ENCODE peak calls at places on chromosome 13, in six cellular contexts. One of them, this sample, is unnamed.
A peak's percentile ranks its signal among the peaks of the same experiment; 100 is the strongest.

GRCh38 chr13:111999352-111999751 is 67.6 kb upstream of the SOX1 start:
- DNase-seq in left lung: no peak
- DNase-seq in upper lobe of left lung: no peak
- DNase-seq in brain microvascular endothelial cell: no peak
- DNase-seq in RWPE1: no peak
- DNase-seq in CD8-positive, alpha-beta memory T cell: no peak
- DNase-seq in this sample: no peak

GRCh38 chr13:73171926-73172325 is 113.1 kb downstream of the KLF5 start:
- DNase-seq in left lung: no peak
- DNase-seq in upper lobe of left lung: no peak
- DNase-seq in brain microvascular endothelial cell: peak; percentile 14
- DNase-seq in RWPE1: no peak
- DNase-seq in CD8-positive, alpha-beta memory T cell: no peak
- DNase-seq in this sample: no peak

GRCh38 chr13:55359067-55359466 is 1781.7 kb upstream of the PRR20A start:
- DNase-seq in left lung: no peak
- DNase-seq in upper lobe of left lung: no peak
- DNase-seq in brain microvascular endothelial cell: no peak
- DNase-seq in RWPE1: no peak
- DNase-seq in CD8-positive, alpha-beta memory T cell: no peak
- DNase-seq in this sample: no peak

GRCh38 chr13:98401936-98402335 is 175.0 kb downstream of the STK24 start:
- DNase-seq in left lung: no peak
- DNase-seq in upper lobe of left lung: no peak
- DNase-seq in brain microvascular endothelial cell: no peak
- DNase-seq in RWPE1: no peak
- DNase-seq in CD8-positive, alpha-beta memory T cell: no peak
- DNase-seq in this sample: no peak

GRCh38 chr13:98677398-98677797 is 75.1 kb downstream of the SLC15A1 start:
- DNase-seq in left lung: no peak
- DNase-seq in upper lobe of left lung: no peak
- DNase-seq in brain microvascular endothelial cell: peak; percentile 91
- DNase-seq in RWPE1: no peak
- DNase-seq in CD8-positive, alpha-beta memory T cell: no peak
- DNase-seq in this sample: no peak

GRCh38 chr13:85618514-85618913 is 180.7 kb downstream of the SLITRK6 start:
- DNase-seq in left lung: no peak
- DNase-seq in upper lobe of left lung: no peak
- DNase-seq in brain microvascular endothelial cell: no peak
- DNase-seq in RWPE1: no peak
- DNase-seq in CD8-positive, alpha-beta memory T cell: no peak
- DNase-seq in this sample: no peak

GRCh38 chr13:26449063-26449848 is 108.2 kb upstream of the WASF3 start:
- DNase-seq in left lung: no peak
- DNase-seq in upper lobe of left lung: no peak
- DNase-seq in brain microvascular endothelial cell: no peak
- DNase-seq in RWPE1: no peak
- DNase-seq in CD8-positive, alpha-beta memory T cell: no peak
- DNase-seq in this sample: no peak

GRCh38 chr13:101727118-101727517 is 274.6 kb downstream of the ITGBL1 start:
- DNase-seq in left lung: no peak
- DNase-seq in upper lobe of left lung: no peak
- DNase-seq in brain microvascular endothelial cell: no peak
- DNase-seq in RWPE1: no peak
- DNase-seq in CD8-positive, alpha-beta memory T cell: no peak
- DNase-seq in this sample: no peak

GRCh38 chr13:75938811-75939525 is 302.8 kb downstream of the LMO7 start:
- DNase-seq in left lung: no peak
- DNase-seq in upper lobe of left lung: no peak
- DNase-seq in brain microvascular endothelial cell: no peak
- DNase-seq in RWPE1: no peak
- DNase-seq in CD8-positive, alpha-beta memory T cell: no peak
- DNase-seq in this sample: no peak

GRCh38 chr13:34627499-34627898 is 314.6 kb upstream of the NBEA start:
- DNase-seq in left lung: no peak
- DNase-seq in upper lobe of left lung: no peak
- DNase-seq in brain microvascular endothelial cell: no peak
- DNase-seq in RWPE1: no peak
- DNase-seq in CD8-positive, alpha-beta memory T cell: no peak
- DNase-seq in this sample: no peak

GRCh38 chr13:40230833-40231266 is 435.6 kb downstream of the FOXO1 start:
- DNase-seq in left lung: no peak
- DNase-seq in upper lobe of left lung: no peak
- DNase-seq in brain microvascular endothelial cell: peak; percentile 68
- DNase-seq in RWPE1: no peak
- DNase-seq in CD8-positive, alpha-beta memory T cell: no peak
- DNase-seq in this sample: no peak
- H3K27ac ChIP-seq in left lung: peak overlapping the region; percentile 23
- H3K27ac ChIP-seq in upper lobe of left lung: no peak overlapping the region
- H3K27ac ChIP-seq in brain microvascular endothelial cell: peak overlapping the region; percentile 7
- H3K27ac ChIP-seq in RWPE1: no peak overlapping the region
- H3K27ac ChIP-seq in CD8-positive, alpha-beta memory T cell: no peak overlapping the region
- H3K27ac ChIP-seq in this sample: no peak overlapping the region

DNA sequence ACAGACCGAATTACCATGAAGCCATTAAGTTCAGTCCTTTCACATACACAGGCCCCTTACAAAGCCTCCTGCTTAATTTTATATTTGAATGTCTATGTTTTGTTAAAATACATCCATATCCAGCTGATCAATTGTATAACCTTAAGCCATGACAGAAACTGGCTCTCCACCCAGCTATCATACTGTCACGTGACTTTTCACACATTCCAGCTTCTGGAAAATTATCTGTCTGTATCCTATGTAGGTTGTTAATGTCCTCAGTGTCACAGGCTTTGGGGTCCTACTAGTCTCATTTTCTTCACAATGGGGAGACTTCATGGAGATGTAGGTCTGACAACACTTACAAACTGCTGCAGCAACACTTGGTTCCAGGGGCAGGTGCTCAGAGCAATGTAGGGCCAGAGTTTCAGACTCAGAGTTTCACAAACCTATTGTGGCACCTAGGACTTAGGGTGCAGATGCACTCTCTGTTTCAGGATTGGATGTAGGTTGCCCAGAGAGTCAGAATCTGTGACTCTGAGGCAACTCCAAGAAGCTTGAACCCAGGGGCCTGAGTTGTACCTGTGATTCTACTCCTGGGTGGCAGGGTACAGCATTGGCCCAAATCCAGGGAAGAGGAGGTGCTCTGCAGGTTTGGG is 69.6 kb upstream of the PCDH20 start:
- DNase-seq in left lung: no peak
- DNase-seq in upper lobe of left lung: no peak
- DNase-seq in brain microvascular endothelial cell: no peak
- DNase-seq in RWPE1: no peak
- DNase-seq in CD8-positive, alpha-beta memory T cell: no peak
- DNase-seq in this sample: no peak
- H3K27ac ChIP-seq in left lung: no peak overlapping the region
- H3K27ac ChIP-seq in upper lobe of left lung: no peak overlapping the region
- H3K27ac ChIP-seq in brain microvascular endothelial cell: no peak overlapping the region
- H3K27ac ChIP-seq in RWPE1: no peak overlapping the region
- H3K27ac ChIP-seq in CD8-positive, alpha-beta memory T cell: no peak overlapping the region
- H3K27ac ChIP-seq in this sample: no peak overlapping the region

DNA sequence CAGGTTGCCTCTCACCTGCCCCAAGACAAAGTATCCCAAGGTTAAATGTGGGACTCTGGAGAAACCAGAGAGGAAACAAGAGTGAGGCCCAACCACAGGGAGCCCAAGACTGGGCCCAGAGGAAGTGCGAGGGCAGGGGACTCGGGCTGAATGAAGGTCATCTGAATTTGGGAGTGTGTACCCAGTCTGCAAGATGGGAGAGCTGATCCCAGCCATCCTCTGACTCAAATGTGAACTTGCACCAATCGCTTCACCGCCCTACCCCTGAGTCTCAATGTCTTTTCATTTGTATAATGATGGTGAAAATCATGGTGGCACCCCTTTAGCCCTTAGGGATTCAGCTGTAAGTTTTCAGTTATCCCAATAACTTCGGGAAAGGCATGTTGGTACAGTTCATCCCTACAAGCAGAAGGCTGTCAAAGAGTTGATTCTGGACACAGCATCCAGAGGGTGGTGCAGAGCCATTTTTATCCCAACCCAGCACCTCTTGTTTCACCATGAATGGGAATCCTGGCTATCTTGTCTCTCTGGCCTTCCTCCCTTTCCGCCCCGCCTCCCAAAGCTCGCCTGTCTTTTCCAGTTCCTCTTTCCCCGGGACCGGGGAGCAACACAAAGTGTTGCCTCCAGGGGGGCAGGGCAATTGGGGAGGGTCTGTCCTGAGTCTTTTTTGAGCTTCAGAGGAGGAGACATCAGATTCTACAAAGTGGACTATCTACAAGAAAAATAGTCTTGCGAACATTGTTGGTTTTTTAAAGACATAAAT is 123.4 kb downstream of the NUFIP1 start:
- DNase-seq in left lung: no peak
- DNase-seq in upper lobe of left lung: no peak
- DNase-seq in brain microvascular endothelial cell: no peak
- DNase-seq in RWPE1: no peak
- DNase-seq in CD8-positive, alpha-beta memory T cell: no peak
- DNase-seq in this sample: no peak
- H3K27ac ChIP-seq in left lung: no peak overlapping the region
- H3K27ac ChIP-seq in upper lobe of left lung: no peak overlapping the region
- H3K27ac ChIP-seq in brain microvascular endothelial cell: no peak overlapping the region
- H3K27ac ChIP-seq in RWPE1: no peak overlapping the region
- H3K27ac ChIP-seq in CD8-positive, alpha-beta memory T cell: no peak overlapping the region
- H3K27ac ChIP-seq in this sample: no peak overlapping the region

DNA sequence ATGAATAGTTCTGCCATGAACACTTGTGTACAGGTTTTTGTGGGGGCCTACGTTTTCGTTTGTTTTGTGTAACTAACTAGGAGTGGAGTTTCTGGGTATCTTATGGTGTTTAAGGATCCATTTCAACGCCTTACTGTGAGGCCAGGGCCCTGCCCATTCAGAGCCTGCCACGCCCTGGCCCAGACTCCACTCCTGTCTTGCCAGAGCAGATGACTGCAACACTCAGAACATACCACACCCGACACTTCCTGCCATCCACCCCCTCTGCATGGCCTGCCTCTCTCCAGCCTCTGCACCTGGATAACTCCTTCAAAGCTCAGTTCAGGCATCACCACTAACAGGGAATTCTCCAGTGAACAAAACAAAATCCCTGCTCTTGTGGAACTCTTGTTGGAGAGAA is 43.2 kb downstream of the RGCC start:
- DNase-seq in left lung: no peak
- DNase-seq in upper lobe of left lung: no peak
- DNase-seq in brain microvascular endothelial cell: no peak
- DNase-seq in RWPE1: peak; percentile 54
- DNase-seq in CD8-positive, alpha-beta memory T cell: peak; percentile 8
- DNase-seq in this sample: no peak
- H3K27ac ChIP-seq in left lung: no peak overlapping the region
- H3K27ac ChIP-seq in upper lobe of left lung: no peak overlapping the region
- H3K27ac ChIP-seq in brain microvascular endothelial cell: no peak overlapping the region
- H3K27ac ChIP-seq in RWPE1: no peak overlapping the region
- H3K27ac ChIP-seq in CD8-positive, alpha-beta memory T cell: no peak overlapping the region
- H3K27ac ChIP-seq in this sample: no peak overlapping the region

GRCh38 chr13:33446821-33447481 is 161.4 kb upstream of the STARD13 start:
- DNase-seq in left lung: peak; percentile 44
- DNase-seq in upper lobe of left lung: peak; percentile 69
- DNase-seq in brain microvascular endothelial cell: no peak
- DNase-seq in RWPE1: peak; percentile 14
- DNase-seq in CD8-positive, alpha-beta memory T cell: no peak
- DNase-seq in this sample: peak; percentile 96

GRCh38 chr13:33441015-33441414 is 155.5 kb upstream of the STARD13 start:
- DNase-seq in left lung: no peak
- DNase-seq in upper lobe of left lung: peak; percentile 24
- DNase-seq in brain microvascular endothelial cell: no peak
- DNase-seq in RWPE1: peak; percentile 24
- DNase-seq in CD8-positive, alpha-beta memory T cell: no peak
- DNase-seq in this sample: no peak

GRCh38 chr13:33445024-33445423 is 159.5 kb upstream of the STARD13 start:
- DNase-seq in left lung: no peak
- DNase-seq in upper lobe of left lung: no peak
- DNase-seq in brain microvascular endothelial cell: no peak
- DNase-seq in RWPE1: no peak
- DNase-seq in CD8-positive, alpha-beta memory T cell: no peak
- DNase-seq in this sample: no peak

GRCh38 chr13:33448889-33449288 is 163.3 kb upstream of the STARD13 start:
- DNase-seq in left lung: no peak
- DNase-seq in upper lobe of left lung: no peak
- DNase-seq in brain microvascular endothelial cell: no peak
- DNase-seq in RWPE1: no peak
- DNase-seq in CD8-positive, alpha-beta memory T cell: no peak
- DNase-seq in this sample: no peak

GRCh38 chr13:33445476-33445875 is 159.9 kb upstream of the STARD13 start:
- DNase-seq in left lung: no peak
- DNase-seq in upper lobe of left lung: no peak
- DNase-seq in brain microvascular endothelial cell: no peak
- DNase-seq in RWPE1: no peak
- DNase-seq in CD8-positive, alpha-beta memory T cell: no peak
- DNase-seq in this sample: no peak
- H3K27ac ChIP-seq in left lung: no peak overlapping the region
- H3K27ac ChIP-seq in upper lobe of left lung: no peak overlapping the region
- H3K27ac ChIP-seq in brain microvascular endothelial cell: no peak overlapping the region
- H3K27ac ChIP-seq in RWPE1: no peak overlapping the region
- H3K27ac ChIP-seq in CD8-positive, alpha-beta memory T cell: no peak overlapping the region
- H3K27ac ChIP-seq in this sample: peak overlapping the region; percentile 97

GRCh38 chr13:45337803-45338202 is 3.2 kb downstream of the TPT1 start:
- DNase-seq in left lung: no peak
- DNase-seq in upper lobe of left lung: no peak
- DNase-seq in brain microvascular endothelial cell: no peak
- DNase-seq in RWPE1: no peak
- DNase-seq in CD8-positive, alpha-beta memory T cell: no peak
- DNase-seq in this sample: no peak

GRCh38 chr13:45339867-45340266 is 1.1 kb downstream of the TPT1 start:
- DNase-seq in left lung: no peak
- DNase-seq in upper lobe of left lung: no peak
- DNase-seq in brain microvascular endothelial cell: no peak
- DNase-seq in RWPE1: no peak
- DNase-seq in CD8-positive, alpha-beta memory T cell: peak; percentile 32
- DNase-seq in this sample: no peak

GRCh38 chr13:45341034-45341798 is at the start of gene TPT1:
- DNase-seq in left lung: peak; percentile 99
- DNase-seq in upper lobe of left lung: peak; percentile 100
- DNase-seq in brain microvascular endothelial cell: peak; percentile 98
- DNase-seq in RWPE1: peak; percentile 99
- DNase-seq in CD8-positive, alpha-beta memory T cell: peak; percentile 99
- DNase-seq in this sample: peak; percentile 68

GRCh38 chr13:45340422-45341033 is 455 bp downstream of the TPT1 start:
- DNase-seq in left lung: peak; percentile 93
- DNase-seq in upper lobe of left lung: peak; percentile 93
- DNase-seq in brain microvascular endothelial cell: peak; percentile 82
- DNase-seq in RWPE1: peak; percentile 60
- DNase-seq in CD8-positive, alpha-beta memory T cell: peak; percentile 81
- DNase-seq in this sample: no peak

DNA sequence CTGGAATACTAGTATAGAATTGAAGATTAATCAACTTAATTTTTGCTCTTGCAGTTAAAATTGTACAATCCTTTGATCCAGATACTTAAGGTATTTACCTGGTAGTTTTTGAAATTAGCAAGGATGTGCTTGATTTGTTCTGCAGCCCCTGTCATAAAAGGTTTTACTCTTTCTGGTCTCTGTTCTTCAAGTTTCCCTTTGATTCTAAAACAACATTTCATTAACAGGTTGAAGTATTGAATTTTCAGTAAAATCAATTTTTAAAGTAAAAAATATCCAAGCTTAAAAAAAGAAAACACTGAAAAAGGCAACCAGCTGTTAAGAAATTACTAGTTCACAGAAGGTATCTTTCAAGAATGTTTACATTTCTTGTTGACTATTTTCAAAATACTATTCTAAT is 1.6 kb downstream of the TPT1 start:
- DNase-seq in left lung: no peak
- DNase-seq in upper lobe of left lung: no peak
- DNase-seq in brain microvascular endothelial cell: no peak
- DNase-seq in RWPE1: no peak
- DNase-seq in CD8-positive, alpha-beta memory T cell: no peak
- DNase-seq in this sample: no peak
- H3K27ac ChIP-seq in left lung: peak overlapping the region; percentile 100
- H3K27ac ChIP-seq in upper lobe of left lung: peak overlapping the region; percentile 100
- H3K27ac ChIP-seq in brain microvascular endothelial cell: no peak overlapping the region
- H3K27ac ChIP-seq in RWPE1: no peak overlapping the region
- H3K27ac ChIP-seq in CD8-positive, alpha-beta memory T cell: peak overlapping the region; percentile 96
- H3K27ac ChIP-seq in this sample: no peak overlapping the region

This sample was measured in SK-N-MC.